ENCODE peak calls at places on chromosomes 6 and 20, in nine cellular contexts. O is heart right ventricle; F is aorta; R is tibial artery; N is HL-60; Q is body of pancreas; Y is fibroblast of lung; E is stomach; G is CD4-positive, alpha-beta memory T cell. D is an unnamed sample.

GRCh38 chr20:23019403-23019802 is 15.7 kb upstream of the SSTR4 start:
- DNase-seq in R (no peak), O (no peak), N (no peak), G (no peak), Q (no peak), F (no peak), Y (no peak), E (no peak), D (no peak)

GRCh38 chr20:56032251-56032650 is 26.9 kb upstream of the CBLN4 start:
- DNase-seq in G (no peak), R (no peak), O (no peak), E (no peak), Q (no peak), Y (no peak), N (no peak), F (no peak), D (no peak)

GRCh38 chr20:17887331-17888030 is 81.1 kb downstream of the SNX5 start:
- DNase-seq in N (no peak), G (no peak), E (no peak), O (no peak), Y (no peak), R (no peak), F (no peak), Q (no peak), D (no peak)

GRCh38 chr20:42986143-42986773 is 203.4 kb downstream of the PTPRT start:
- DNase-seq in Q (no peak), N (no peak), R (no peak), F (no peak), G (no peak), O (no peak), E (no peak), Y (no peak), D (no peak)

GRCh38 chr6:44087623-44088022 is 39.6 kb downstream of the MRPL14 start:
- DNase-seq in N (no peak), G (no peak), E (no peak), R (no peak), Y (no peak), F (no peak), Q (no peak), O (no peak), D (no peak)

GRCh38 chr20:61900376-61901293 is 165.0 kb downstream of the TAF4 start:
- DNase-seq in E (no peak), N (no peak), O (no peak), R (no peak), Y (no peak), Q (no peak), F (no peak), G (no peak), D (no peak)

GRCh38 chr20:39145921-39146320 is 183.8 kb downstream of the DHX35 start:
- DNase-seq in Q (no peak), F (no peak), R (no peak), N (no peak), G (no peak), E (no peak), Y (no peak), O (no peak), D (no peak)

GRCh38 chr20:45306431-45306982 is at the start of gene RBPJL:
- DNase-seq in F (peak; percentile 81), E (no peak), O (no peak), N (no peak), R (no peak), Y (no peak), G (no peak), Q (peak; percentile 94), D (no peak)

GRCh38 chr6:116220172-116220571 is 33.7 kb downstream of the TSPYL4 start:
- DNase-seq in G (no peak), F (no peak), E (no peak), Q (no peak), N (no peak), R (no peak), Y (peak; percentile 38), O (peak; percentile 38), D (peak; percentile 64)

GRCh38 chr6:47016236-47016635 is 25.9 kb downstream of the ADGRF1 start:
- DNase-seq in E (no peak), F (no peak), O (no peak), Y (no peak), R (no peak), N (no peak), Q (no peak), G (no peak), D (no peak)

GRCh38 chr20:49486064-49486463 is 3.6 kb upstream of the KCNB1 start:
- DNase-seq in O (no peak), E (no peak), Y (no peak), Q (no peak), F (no peak), R (no peak), N (no peak), G (no peak), D (no peak)

GRCh38 chr20:63264519-63264918 is 8.1 kb upstream of the ARFGAP1 start:
- DNase-seq in O (no peak), E (no peak), N (no peak), F (no peak), Y (peak; percentile 44), Q (no peak), G (no peak), R (no peak), D (no peak)

GRCh38 chr6:125781307-125781868 is 9.4 kb upstream of the NCOA7 start:
- DNase-seq in R (peak; percentile 51), G (peak; percentile 79), F (no peak), Y (peak; percentile 38), O (no peak), E (peak; percentile 45), Q (peak; percentile 33), N (no peak), D (no peak)

GRCh38 chr6:87397656-87398055 is 10.1 kb upstream of the CFAP206 start:
- DNase-seq in Q (no peak), O (no peak), E (no peak), F (no peak), Y (no peak), R (no peak), G (no peak), N (no peak), D (no peak)
- H3K27ac ChIP-seq in Q (no peak overlapping the region), O (no peak overlapping the region), E (no peak overlapping the region), F (no peak overlapping the region), Y (no peak overlapping the region), R (no peak overlapping the region), G (no peak overlapping the region), N (no peak overlapping the region), D (no peak overlapping the region)

DNA sequence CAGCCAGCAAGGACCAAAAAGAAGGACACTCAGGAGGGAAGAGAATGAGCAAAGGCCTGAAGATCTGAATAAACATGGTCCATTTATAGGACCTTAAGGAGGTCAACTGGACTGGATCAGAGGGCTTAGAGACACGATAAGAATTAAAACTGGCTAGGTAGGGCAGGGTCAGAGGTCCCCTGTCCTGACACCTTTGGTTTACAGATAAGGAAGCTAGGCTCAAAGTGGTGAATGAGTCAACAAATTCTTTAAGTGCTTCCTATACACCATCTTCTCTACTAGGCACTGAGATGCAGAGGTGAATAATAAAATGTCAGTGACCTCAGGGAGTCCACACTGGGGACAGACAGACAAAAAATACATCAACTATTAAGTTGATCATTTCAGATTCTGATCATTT is 70.3 kb downstream of the HIVEP2 start:
- DNase-seq in Q (no peak), O (no peak), E (no peak), N (no peak), F (no peak), R (no peak), Y (no peak), G (no peak), D (no peak)
- H3K27ac ChIP-seq in Q (no peak overlapping the region), O (no peak overlapping the region), E (no peak overlapping the region), N (no peak overlapping the region), F (no peak overlapping the region), R (no peak overlapping the region), Y (no peak overlapping the region), G (peak overlapping the region; percentile 26), D (peak overlapping the region; percentile 17)

GRCh38 chr20:1566701-1567100 is 9.2 kb upstream of the SIRPD start:
- DNase-seq in G (no peak), F (no peak), R (no peak), N (no peak), E (no peak), Y (peak; percentile 7), Q (no peak), O (no peak), D (no peak)

GRCh38 chr20:1568166-1568490 is 10.6 kb upstream of the SIRPD start:
- DNase-seq in F (no peak), O (no peak), G (no peak), R (no peak), E (no peak), Y (no peak), N (no peak), Q (no peak), D (no peak)

GRCh38 chr20:1567392-1568165 is 10.1 kb upstream of the SIRPD start:
- DNase-seq in N (peak; percentile 47), F (no peak), Y (peak; percentile 71), Q (no peak), G (no peak), R (no peak), E (no peak), O (no peak), D (no peak)

GRCh38 chr20:1562622-1563021 is 5.1 kb upstream of the SIRPD start:
- DNase-seq in F (no peak), O (no peak), Q (no peak), R (no peak), Y (no peak), N (no peak), E (no peak), G (no peak), D (no peak)

GRCh38 chr20:1565461-1565860 is 8.0 kb upstream of the SIRPD start:
- DNase-seq in O (no peak), Q (no peak), Y (no peak), F (no peak), E (no peak), R (no peak), N (no peak), G (no peak), D (no peak)
- H3K27ac ChIP-seq in O (no peak overlapping the region), Q (no peak overlapping the region), Y (no peak overlapping the region), F (no peak overlapping the region), E (no peak overlapping the region), R (no peak overlapping the region), N (no peak overlapping the region), G (no peak overlapping the region), D (no peak overlapping the region)

DNA sequence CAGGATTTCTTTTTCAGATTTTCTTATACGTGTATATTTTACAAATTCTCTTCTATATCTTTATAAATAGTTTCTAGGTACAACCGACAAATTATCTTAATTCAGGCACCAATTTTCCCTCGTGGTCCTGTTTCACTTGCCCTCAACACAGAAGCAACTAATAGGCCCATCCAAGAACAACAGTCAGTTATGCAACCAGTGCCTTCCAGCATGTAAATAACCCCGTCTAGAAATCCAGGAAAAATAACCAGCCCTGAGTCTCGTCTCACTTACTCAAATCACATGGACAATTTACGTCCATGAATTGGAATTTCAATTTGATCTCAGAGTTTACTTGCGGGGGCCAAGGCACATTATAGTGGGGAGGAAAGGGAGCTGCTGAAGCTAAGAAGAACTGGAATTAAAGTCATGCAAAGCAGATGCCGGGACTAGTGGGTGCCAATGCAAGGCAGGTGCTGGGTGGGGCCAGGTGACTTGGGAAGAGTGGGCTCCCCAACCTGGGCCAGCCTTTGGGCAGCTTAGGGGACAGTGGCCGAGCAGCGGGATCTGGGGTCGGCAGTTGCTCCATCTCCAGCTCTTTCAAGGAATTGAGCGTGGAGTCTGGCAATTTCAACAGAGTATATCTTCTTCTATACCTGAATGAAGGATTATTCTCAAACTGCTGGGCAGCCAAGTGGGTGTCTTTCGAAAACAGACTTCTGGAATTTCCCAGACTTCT is 121.7 kb downstream of the EDN3 start:
- DNase-seq in R (no peak), Q (no peak), O (no peak), E (no peak), G (no peak), N (no peak), Y (no peak), F (no peak), D (no peak)
- H3K27ac ChIP-seq in R (no peak overlapping the region), Q (no peak overlapping the region), O (no peak overlapping the region), E (no peak overlapping the region), G (no peak overlapping the region), N (no peak overlapping the region), Y (no peak overlapping the region), F (no peak overlapping the region), D (no peak overlapping the region)

D was measured in heart left ventricle.